ENCODE peak calls at places on chromosomes 7 and 10, in six cellular contexts. K is PC-9, Q is endodermal cell, S is foreskin fibroblast, L is breast epithelium, T is fibroblast of pulmonary artery. F is an unnamed sample.

GRCh38 chr7:24877790-24878311 is 102.1 kb downstream of the OSBPL3 start:
- DNase-seq in T (no peak), K (no peak), Q (no peak), L (no peak), S (peak), F (no peak)

GRCh38 chr10:27104919-27105318 is 4.6 kb upstream of the ANKRD26 start:
- DNase-seq in K (no peak), S (no peak), L (no peak), T (no peak), Q (no peak), F (no peak)

GRCh38 chr7:155511597-155511996 is 34.8 kb downstream of the CNPY1 start:
- DNase-seq in L (no peak), T (no peak), K (no peak), S (no peak), Q (peak), F (no peak)

GRCh38 chr7:69656890-69657289 is 58.6 kb downstream of the AUTS2 start:
- DNase-seq in L (peak), S (peak), Q (no peak), T (peak), K (no peak), F (no peak)

GRCh38 chr7:39921505-39922250 is 28.4 kb upstream of the CDK13 start:
- DNase-seq in K (no peak), Q (peak), S (peak), L (no peak), T (no peak), F (no peak)

GRCh38 chr10:101001225-101002035 is 1.8 kb downstream of the LZTS2 start:
- DNase-seq in T (peak), L (peak), K (no peak), Q (peak), S (peak), F (no peak)

GRCh38 chr10:43324847-43325246 is 46.6 kb upstream of the FXYD4 start:
- DNase-seq in Q (no peak), K (no peak), S (no peak), T (no peak), L (no peak), F (no peak)

GRCh38 chr10:54900584-54900983 is 99.6 kb upstream of the PCDH15 start:
- DNase-seq in Q (no peak), L (no peak), T (no peak), K (no peak), S (no peak), F (no peak)

GRCh38 chr7:98551541-98552273 is 65.4 kb upstream of the NPTX2 start:
- DNase-seq in K (no peak), T (no peak), S (peak), Q (no peak), L (no peak), F (no peak)

GRCh38 chr10:24701447-24701846 is 22.2 kb downstream of the ARHGAP21 start:
- DNase-seq in S (no peak), L (no peak), Q (no peak), K (no peak), T (peak), F (no peak)

GRCh38 chr10:132196178-132197113 is 9.7 kb downstream of the DPYSL4 start:
- DNase-seq in K (no peak), L (no peak), S (no peak), T (no peak), Q (no peak), F (no peak)

DNA sequence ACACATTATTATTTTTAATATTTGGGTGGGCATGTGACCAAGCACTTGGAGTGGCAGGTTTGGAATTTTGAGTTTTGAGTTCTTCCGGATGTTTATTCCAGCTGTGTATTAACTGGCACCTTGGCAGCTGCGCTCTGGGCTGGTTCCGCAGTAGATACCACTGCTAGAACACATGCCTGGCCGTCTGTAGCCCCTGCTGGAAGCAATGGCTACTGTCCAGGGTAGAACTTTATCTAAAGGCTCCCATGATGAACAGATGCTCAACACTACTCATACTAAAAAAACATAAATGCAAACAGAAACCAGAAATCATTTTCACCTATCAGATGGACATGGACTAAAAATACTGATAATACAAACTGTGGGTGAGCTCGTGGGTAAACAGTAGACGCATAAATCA is 19.4 kb upstream of the SH3PXD2A start:
- DNase-seq in T (no peak), L (no peak), S (no peak), K (no peak), Q (no peak), F (no peak)
- TF ChIP-seq CTCF in T (no peak), L (no peak), S (no peak), K (no peak), Q (peak), F (no peak)

DNA sequence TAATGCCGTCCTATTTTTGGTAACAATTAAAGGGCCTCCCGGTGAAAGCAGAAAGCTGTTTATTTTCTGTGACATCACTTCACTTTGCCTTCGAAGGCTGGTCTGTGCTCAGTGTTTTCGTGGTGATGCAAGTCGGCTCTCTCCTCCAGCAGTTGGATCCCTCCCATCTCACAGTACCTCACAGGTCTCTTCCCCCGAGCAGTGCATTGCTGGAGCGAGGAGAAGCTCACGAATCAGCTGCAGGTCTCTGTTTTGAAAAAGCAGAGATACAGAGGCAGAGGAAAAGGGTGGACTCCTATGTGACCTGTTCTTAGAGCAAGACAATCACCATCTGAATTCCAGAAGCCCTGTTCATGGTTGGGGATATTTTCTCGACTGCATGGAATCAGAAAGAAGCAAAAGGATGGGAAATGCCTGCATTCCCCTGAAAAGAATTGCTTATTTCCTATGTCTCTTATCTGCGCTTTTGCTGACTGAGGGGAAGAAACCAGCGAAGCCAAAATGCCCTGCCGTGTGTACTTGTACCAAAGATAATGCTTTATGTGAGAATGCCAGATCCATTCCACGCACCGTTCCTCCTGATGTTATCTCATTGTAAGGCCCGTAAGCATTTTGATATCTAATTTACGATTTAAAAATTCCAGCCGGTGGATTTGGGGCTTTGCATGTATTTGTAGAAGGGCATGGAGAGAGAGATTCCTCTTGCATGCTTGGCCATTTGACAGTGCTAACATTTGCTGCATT is at the start of gene LGI1:
- DNase-seq in T (peak), Q (peak), L (no peak), S (no peak), K (no peak), F (no peak)
- H3K4me3 ChIP-seq in T (no peak), Q (peak), L (peak), S (no peak), K (no peak), F (no peak)

DNA sequence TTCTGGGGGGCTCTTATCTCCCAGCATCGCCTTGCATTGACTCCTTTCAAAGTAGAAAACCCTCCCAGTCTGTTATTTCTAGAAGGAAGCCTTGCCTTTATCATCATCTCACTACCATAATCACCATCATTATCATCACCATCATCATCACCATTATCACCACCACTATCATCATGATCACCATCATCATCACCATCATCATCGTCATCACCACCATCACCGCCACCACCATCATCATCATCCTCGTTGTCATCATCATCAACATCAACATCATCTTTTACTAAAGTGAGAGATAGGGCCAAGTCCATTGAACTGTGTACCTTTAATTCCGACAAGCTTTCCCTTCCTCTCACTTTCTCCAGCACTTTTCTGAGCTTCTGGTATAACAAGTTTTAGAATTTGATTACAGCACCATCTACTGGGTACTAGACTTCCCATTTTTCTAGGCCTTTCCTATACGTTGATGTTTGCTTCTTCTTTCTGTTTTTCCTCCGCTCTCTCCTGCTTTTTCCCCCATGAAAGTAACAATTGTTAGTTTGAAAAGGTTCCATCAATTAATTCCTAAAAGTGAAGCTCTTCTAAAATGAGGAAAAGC is 226.4 kb downstream of the BUB3 start:
- DNase-seq in L (no peak), K (no peak), S (no peak), Q (no peak), T (peak), F (peak)
- TF ChIP-seq CTCF in L (peak), K (peak), S (no peak), Q (peak), T (peak), F (peak)

DNA sequence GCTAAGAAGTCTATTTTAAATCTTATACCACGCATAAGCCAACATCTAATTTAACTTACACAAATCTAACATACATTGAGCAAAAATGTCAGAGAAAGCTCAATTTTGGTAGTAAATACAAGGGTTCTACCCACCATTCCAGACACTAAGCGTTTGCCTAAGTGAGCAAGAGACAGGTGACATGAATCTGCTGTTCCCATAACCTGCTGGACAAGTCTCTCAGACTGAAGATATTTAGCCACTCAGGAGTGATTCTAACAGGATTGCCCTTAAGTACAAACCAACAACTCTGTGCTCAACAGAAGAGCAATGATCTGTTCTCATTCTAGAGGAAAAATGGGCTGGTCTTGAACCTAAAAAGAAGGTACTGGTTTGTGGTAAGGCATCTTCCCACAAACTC is 18.8 kb downstream of the EZH2 start:
- DNase-seq in T (no peak), S (no peak), Q (no peak), L (no peak), K (no peak), F (peak)
- H3K4me3 ChIP-seq in T (no peak), S (no peak), Q (no peak), L (no peak), K (no peak), F (no peak)

DNA sequence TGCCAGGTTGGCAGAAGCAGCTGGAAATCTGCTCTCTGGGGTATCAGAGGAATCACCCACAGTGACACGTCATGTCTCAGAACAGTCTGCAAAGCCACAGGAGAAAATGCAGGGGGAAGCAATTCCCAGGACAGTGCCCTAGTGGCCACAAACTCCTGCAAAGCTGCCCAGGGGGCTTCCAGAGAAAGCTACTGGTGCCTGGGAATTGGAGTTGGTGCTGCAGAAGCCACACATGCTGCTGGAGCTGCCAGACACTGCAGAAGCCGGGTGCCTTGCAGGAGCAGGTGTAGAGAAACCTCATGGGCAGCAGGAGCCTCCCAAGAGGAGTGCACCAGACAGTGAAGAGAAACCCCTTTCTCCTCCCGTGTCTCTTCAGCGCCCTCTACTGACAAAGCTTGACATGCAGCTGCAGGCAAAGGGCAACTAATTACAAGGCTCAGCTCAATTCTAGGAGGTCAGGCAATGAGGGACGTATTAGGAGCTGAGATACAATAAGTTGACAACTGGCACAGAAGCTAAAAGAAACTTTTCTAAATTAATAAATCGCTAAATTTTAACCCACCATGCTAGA is 30.2 kb upstream of the NUB1 start:
- DNase-seq in Q (peak), K (no peak), L (no peak), S (peak), T (peak), F (no peak)
- TF ChIP-seq CTCF in Q (peak), K (peak), L (no peak), S (no peak), T (peak), F (no peak)

GRCh38 chr10:112954974-112955735 is 5.1 kb downstream of the TCF7L2 start:
- DNase-seq in K (no peak), S (peak), T (no peak), L (no peak), Q (peak), F (no peak)
- H3K4me3 ChIP-seq in K (no peak), S (peak), T (peak), L (peak), Q (peak), F (peak)

GRCh38 chr10:119290301-119291036 is 83.1 kb downstream of the GRK5 start:
- DNase-seq in S (peak), K (peak), Q (no peak), T (peak), L (no peak), F (no peak)
- TF ChIP-seq CTCF in S (peak), K (peak), Q (peak), T (peak), L (no peak), F (peak)